ENCODE peak calls at places on chromosomes 6 and 20, in five cellular contexts. One of them, this sample, is unnamed. For H3K9me3, the result is how much of the 10 kb centered on the place peaks cover.

GRCh38 chr6:79431469-79431868 is 105.8 kb downstream of the LCA5 start:
- DNase-seq in CD4-positive, CD25-positive, alpha-beta regulatory T cell: no peak
- DNase-seq in mammary epithelial cell: peak
- DNase-seq in OCI-LY7: no peak
- DNase-seq in PC-3: peak
- DNase-seq in this sample: no peak

GRCh38 chr6:170152989-170153388 is 137.9 kb downstream of the DLL1 start:
- DNase-seq in CD4-positive, CD25-positive, alpha-beta regulatory T cell: no peak
- DNase-seq in mammary epithelial cell: peak
- DNase-seq in OCI-LY7: no peak
- DNase-seq in PC-3: peak
- DNase-seq in this sample: peak

GRCh38 chr20:51404297-51405060 is 138.0 kb downstream of the NFATC2 start:
- DNase-seq in CD4-positive, CD25-positive, alpha-beta regulatory T cell: peak
- DNase-seq in mammary epithelial cell: no peak
- DNase-seq in OCI-LY7: peak
- DNase-seq in PC-3: no peak
- DNase-seq in this sample: no peak

GRCh38 chr20:36607586-36608387 is 2.2 kb downstream of the RAB5IF start:
- DNase-seq in CD4-positive, CD25-positive, alpha-beta regulatory T cell: no peak
- DNase-seq in mammary epithelial cell: peak
- DNase-seq in OCI-LY7: no peak
- DNase-seq in PC-3: peak
- DNase-seq in this sample: no peak

GRCh38 chr20:23126281-23127061 is 40.3 kb upstream of the CD93 start:
- DNase-seq in CD4-positive, CD25-positive, alpha-beta regulatory T cell: no peak
- DNase-seq in mammary epithelial cell: no peak
- DNase-seq in OCI-LY7: no peak
- DNase-seq in PC-3: no peak
- DNase-seq in this sample: no peak

GRCh38 chr6:74578339-74578738 is 627.5 kb downstream of the COL12A1 start:
- DNase-seq in CD4-positive, CD25-positive, alpha-beta regulatory T cell: no peak
- DNase-seq in mammary epithelial cell: peak
- DNase-seq in OCI-LY7: no peak
- DNase-seq in PC-3: peak
- DNase-seq in this sample: peak

GRCh38 chr6:170289108-170289931 is 1.6 kb downstream of the DLL1 start:
- DNase-seq in CD4-positive, CD25-positive, alpha-beta regulatory T cell: peak
- DNase-seq in mammary epithelial cell: peak
- DNase-seq in OCI-LY7: no peak
- DNase-seq in PC-3: no peak
- DNase-seq in this sample: peak

GRCh38 chr6:129695373-129696027 is 14.5 kb downstream of the ARHGAP18 start:
- DNase-seq in CD4-positive, CD25-positive, alpha-beta regulatory T cell: peak
- DNase-seq in mammary epithelial cell: no peak
- DNase-seq in OCI-LY7: no peak
- DNase-seq in PC-3: no peak
- DNase-seq in this sample: no peak

GRCh38 chr6:166032366-166033171 is 135.1 kb downstream of the TBXT start:
- DNase-seq in CD4-positive, CD25-positive, alpha-beta regulatory T cell: no peak
- DNase-seq in mammary epithelial cell: no peak
- DNase-seq in OCI-LY7: no peak
- DNase-seq in PC-3: peak
- DNase-seq in this sample: peak

GRCh38 chr6:33700391-33701050 is 11.0 kb downstream of the UQCC2 start:
- DNase-seq in CD4-positive, CD25-positive, alpha-beta regulatory T cell: peak
- DNase-seq in mammary epithelial cell: peak
- DNase-seq in OCI-LY7: peak
- DNase-seq in PC-3: peak
- DNase-seq in this sample: no peak

DNA sequence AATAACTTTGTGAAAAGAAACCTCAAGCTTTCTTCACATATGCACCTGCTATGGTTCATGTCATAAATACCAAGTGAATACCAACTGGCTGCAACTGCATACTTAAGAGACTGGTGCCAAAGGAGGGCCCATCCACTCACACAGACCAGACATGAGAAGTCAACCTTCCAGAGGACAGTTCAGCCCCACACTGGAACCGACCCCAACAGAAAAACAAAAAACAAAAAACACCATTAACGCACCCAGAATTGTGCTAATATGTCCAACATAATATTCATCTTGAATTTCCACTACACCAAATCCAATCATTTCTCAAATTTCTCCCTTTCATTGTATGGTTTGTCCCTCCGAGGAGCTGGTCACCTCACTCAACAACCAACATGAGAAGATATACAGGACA is 42.8 kb downstream of the CHD6 start:
- DNase-seq in CD4-positive, CD25-positive, alpha-beta regulatory T cell: no peak
- DNase-seq in mammary epithelial cell: no peak
- DNase-seq in OCI-LY7: no peak
- DNase-seq in PC-3: no peak
- DNase-seq in this sample: no peak
- H3K9me3 ChIP-seq in CD4-positive, CD25-positive, alpha-beta regulatory T cell: under half
- H3K9me3 ChIP-seq in mammary epithelial cell: under half
- H3K9me3 ChIP-seq in OCI-LY7: under half
- H3K9me3 ChIP-seq in PC-3: under half
- H3K9me3 ChIP-seq in this sample: under half

DNA sequence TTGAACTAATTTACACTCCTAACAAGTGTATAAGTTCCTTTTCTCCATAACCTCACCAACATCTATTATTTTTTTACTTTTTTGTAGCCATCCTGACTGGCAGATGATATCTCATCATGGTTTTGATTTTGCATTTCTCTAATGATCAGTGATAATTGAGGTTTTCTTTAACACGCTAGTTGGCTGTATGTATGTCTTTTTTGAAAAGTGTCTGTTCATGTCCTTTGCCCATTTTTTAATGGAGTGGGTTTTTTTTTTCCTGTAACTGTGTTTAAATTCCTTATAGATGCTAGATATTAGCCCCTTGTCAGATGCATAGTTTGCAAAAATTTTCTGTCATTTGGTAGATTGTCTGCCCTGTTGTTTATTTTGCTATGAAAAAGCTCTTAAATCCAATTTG is 39.6 kb upstream of the TRIM39 start:
- DNase-seq in CD4-positive, CD25-positive, alpha-beta regulatory T cell: no peak
- DNase-seq in mammary epithelial cell: no peak
- DNase-seq in OCI-LY7: no peak
- DNase-seq in PC-3: no peak
- DNase-seq in this sample: no peak
- H3K9me3 ChIP-seq in CD4-positive, CD25-positive, alpha-beta regulatory T cell: under half
- H3K9me3 ChIP-seq in mammary epithelial cell: under half
- H3K9me3 ChIP-seq in OCI-LY7: under half
- H3K9me3 ChIP-seq in PC-3: under half
- H3K9me3 ChIP-seq in this sample: under half

GRCh38 chr6:22221211-22221610 is 75.6 kb downstream of the PRL start:
- DNase-seq in CD4-positive, CD25-positive, alpha-beta regulatory T cell: no peak
- DNase-seq in mammary epithelial cell: peak
- DNase-seq in OCI-LY7: no peak
- DNase-seq in PC-3: peak
- DNase-seq in this sample: no peak
- H3K9me3 ChIP-seq in CD4-positive, CD25-positive, alpha-beta regulatory T cell: under half
- H3K9me3 ChIP-seq in mammary epithelial cell: under half
- H3K9me3 ChIP-seq in OCI-LY7: under half
- H3K9me3 ChIP-seq in PC-3: under half
- H3K9me3 ChIP-seq in this sample: under half

GRCh38 chr20:60125521-60125920 is 167.3 kb downstream of the CDH26 start:
- DNase-seq in CD4-positive, CD25-positive, alpha-beta regulatory T cell: no peak
- DNase-seq in mammary epithelial cell: no peak
- DNase-seq in OCI-LY7: no peak
- DNase-seq in PC-3: no peak
- DNase-seq in this sample: no peak
- H3K9me3 ChIP-seq in CD4-positive, CD25-positive, alpha-beta regulatory T cell: under half
- H3K9me3 ChIP-seq in mammary epithelial cell: under half
- H3K9me3 ChIP-seq in OCI-LY7: under half
- H3K9me3 ChIP-seq in PC-3: under half
- H3K9me3 ChIP-seq in this sample: under half